ENCODE peak calls at places on chromosomes 5 and 9, in eight cellular contexts. V, L, G, C, Z, X, O and S are unnamed samples.

GRCh38 chr5:150438873-150439546 is 10.5 kb downstream of the RPS14 start:
- DNase-seq in V (no peak), L (no peak), G (no peak), C (peak; percentile 89), Z (peak; percentile 37), X (no peak), O (no peak), S (peak; percentile 34)

GRCh38 chr5:95870105-95870672 is 47.7 kb upstream of the GLRX start:
- DNase-seq in V (no peak), L (no peak), G (no peak), C (no peak), Z (no peak), X (peak; percentile 58), O (peak; percentile 40), S (no peak)

GRCh38 chr5:57041570-57041969 is 89.6 kb upstream of the MIER3 start:
- DNase-seq in V (no peak), L (no peak), G (no peak), C (no peak), Z (no peak), X (no peak), O (no peak), S (peak; percentile 65)

GRCh38 chr9:130159814-130160670 is 12.2 kb upstream of the NCS1 start:
- DNase-seq in V (no peak), L (no peak), G (no peak), C (no peak), Z (no peak), X (no peak), O (no peak), S (no peak)

GRCh38 chr5:132753135-132753987 is 6.1 kb downstream of the CCNI2 start:
- DNase-seq in V (no peak), L (no peak), G (peak; percentile 78), C (peak; percentile 57), Z (peak; percentile 18), X (peak; percentile 38), O (no peak), S (no peak)

GRCh38 chr9:87878930-87879603 is 3.6 kb upstream of the SPATA31E1 start:
- DNase-seq in V (no peak), L (no peak), G (no peak), C (no peak), Z (no peak), X (no peak), O (no peak), S (peak; percentile 27)

GRCh38 chr9:94869415-94869838 is 142.9 kb downstream of the AOPEP start:
- DNase-seq in V (no peak), L (no peak), G (no peak), C (no peak), Z (no peak), X (no peak), O (no peak), S (no peak)

GRCh38 chr5:171495122-171495700 is 75.8 kb downstream of the FGF18 start:
- DNase-seq in V (no peak), L (no peak), G (no peak), C (peak; percentile 27), Z (no peak), X (no peak), O (no peak), S (no peak)

GRCh38 chr5:143434261-143435206 is 31.0 kb upstream of the NR3C1 start:
- DNase-seq in V (peak; percentile 12), L (peak; percentile 36), G (peak; percentile 28), C (no peak), Z (no peak), X (peak; percentile 71), O (peak; percentile 40), S (peak; percentile 24)
- H3K4me3 ChIP-seq in V (peak overlapping the region; percentile 83), L (peak overlapping the region; percentile 44), G (peak overlapping the region; percentile 11), C (no peak overlapping the region), Z (no peak overlapping the region), X (peak overlapping the region; percentile 8), O (peak overlapping the region; percentile 88), S (peak overlapping the region; percentile 17)

GRCh38 chr5:151931260-151931659 is 6.6 kb upstream of the GLRA1 start:
- DNase-seq in V (no peak), L (no peak), G (no peak), C (peak; percentile 11), Z (no peak), X (no peak), O (no peak), S (no peak)

GRCh38 chr5:151924564-151925395 is at the start of gene GLRA1:
- DNase-seq in V (peak; percentile 46), L (peak; percentile 22), G (peak; percentile 32), C (peak; percentile 92), Z (peak; percentile 27), X (peak; percentile 16), O (peak; percentile 44), S (no peak)

GRCh38 chr5:151923865-151924264 is 786 bp downstream of the GLRA1 start:
- DNase-seq in V (no peak), L (no peak), G (no peak), C (peak; percentile 80), Z (no peak), X (no peak), O (peak; percentile 7), S (no peak)

GRCh38 chr5:151925396-151925750 is 722 bp upstream of the GLRA1 start:
- DNase-seq in V (no peak), L (no peak), G (no peak), C (peak; percentile 31), Z (no peak), X (no peak), O (no peak), S (no peak)

GRCh38 chr5:151926186-151926585 is 1.5 kb upstream of the GLRA1 start:
- DNase-seq in V (no peak), L (no peak), G (no peak), C (no peak), Z (no peak), X (no peak), O (no peak), S (no peak)
- H3K27me3 ChIP-seq in V (no peaks in the 10 kb centered on the region), L (no peaks in the 10 kb centered on the region), G (peaks cover 34% of the 10 kb centered on the region), C (peaks cover 38% of the 10 kb centered on the region), Z (peaks cover 8% of the 10 kb centered on the region), X (no peaks in the 10 kb centered on the region), O (peaks cover 3% of the 10 kb centered on the region), S (no peaks in the 10 kb centered on the region)

GRCh38 chr5:42930934-42931333 is 109.2 kb downstream of the ANXA2R start:
- DNase-seq in V (no peak), L (no peak), G (no peak), C (no peak), Z (no peak), X (no peak), O (no peak), S (no peak)
- H3K27ac ChIP-seq in V (no peak overlapping the region), L (no peak overlapping the region), G (no peak overlapping the region), C (no peak overlapping the region), Z (no peak overlapping the region), X (no peak overlapping the region), O (no peak overlapping the region), S (no peak overlapping the region)

DNA sequence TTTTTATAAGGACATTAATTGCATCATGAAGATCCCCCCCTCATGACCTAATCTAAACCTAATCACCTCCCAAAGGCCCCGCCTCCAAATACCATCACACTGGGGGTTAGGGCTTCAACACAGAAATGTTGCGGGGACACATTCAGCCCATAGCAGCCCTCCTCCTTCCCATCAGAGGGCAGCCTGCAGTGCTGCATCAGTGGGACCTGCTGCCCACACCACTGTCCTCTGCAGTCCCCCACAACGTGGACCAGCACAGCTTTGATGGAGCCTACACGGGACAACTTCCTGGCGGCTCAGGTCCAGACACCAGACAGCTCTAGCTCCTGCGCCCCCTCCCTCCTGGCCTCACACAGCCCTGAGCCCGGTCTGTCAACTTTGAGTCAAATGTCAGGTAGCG is 70.3 kb downstream of the APTX start:
- DNase-seq in V (no peak), L (no peak), G (no peak), C (peak; percentile 7), Z (no peak), X (no peak), O (no peak), S (no peak)
- H3K4me3 ChIP-seq in V (no peak overlapping the region), L (no peak overlapping the region), G (no peak overlapping the region), C (no peak overlapping the region), Z (no peak overlapping the region), X (no peak overlapping the region), O (no peak overlapping the region), S (no peak overlapping the region)